ENCODE peak calls at places on chromosomes 3 and 15, in six cellular contexts. M is WERI-Rb-1, C is breast epithelium, U is fibroblast of lung, G is upper lobe of right lung, F is H7. R is an unnamed sample. For H3K27me3, the result is how much of the 10 kb centered on the place peaks cover.

GRCh38 chr15:96978937-96979473 is 648.5 kb downstream of the NR2F2 start:
- DNase-seq in M (no peak), C (no peak), U (no peak), G (no peak), F (no peak), R (no peak)

GRCh38 chr3:95319921-95320494 is 1257.1 kb downstream of the NSUN3 start:
- DNase-seq in M (no peak), C (no peak), U (peak), G (no peak), F (no peak), R (no peak)

GRCh38 chr3:58260261-58260731 is 22.7 kb downstream of the ABHD6 start:
- DNase-seq in M (no peak), C (no peak), U (peak), G (no peak), F (no peak), R (no peak)

GRCh38 chr3:124600765-124601164 is 129.5 kb upstream of the UMPS start:
- DNase-seq in M (no peak), C (no peak), U (peak), G (no peak), F (no peak), R (no peak)

GRCh38 chr15:45285413-45285812 is 33.4 kb downstream of the SLC28A2 start:
- DNase-seq in M (no peak), C (no peak), U (no peak), G (no peak), F (no peak), R (no peak)

GRCh38 chr15:80494311-80494710 is 90.1 kb downstream of the ARNT2 start:
- DNase-seq in M (no peak), C (no peak), U (peak), G (no peak), F (no peak), R (no peak)

GRCh38 chr15:49734831-49735508 is 114.1 kb downstream of the DTWD1 start:
- DNase-seq in M (no peak), C (no peak), U (no peak), G (no peak), F (no peak), R (no peak)

GRCh38 chr3:107543666-107544065 is 20.9 kb downstream of the BBX start:
- DNase-seq in M (peak), C (no peak), U (peak), G (no peak), F (no peak), R (no peak)

GRCh38 chr3:127420825-127421224 is 133.0 kb upstream of the PRR20G start:
- DNase-seq in M (peak), C (no peak), U (no peak), G (no peak), F (no peak), R (no peak)

GRCh38 chr3:129162729-129163579 is 2.1 kb upstream of the ISY1 start:
- DNase-seq in M (peak), C (no peak), U (no peak), G (no peak), F (peak), R (no peak)

GRCh38 chr15:91268510-91268909 is 168.5 kb downstream of the SV2B start:
- DNase-seq in M (peak), C (no peak), U (no peak), G (no peak), F (peak), R (no peak)

GRCh38 chr3:66803706-66804496 is 194.2 kb upstream of the KBTBD8 start:
- DNase-seq in M (no peak), C (no peak), U (no peak), G (no peak), F (no peak), R (no peak)
- H3K27me3 ChIP-seq in M (under half), C (under half), U (under half), G (under half), F (under half), R (under half)

DNA sequence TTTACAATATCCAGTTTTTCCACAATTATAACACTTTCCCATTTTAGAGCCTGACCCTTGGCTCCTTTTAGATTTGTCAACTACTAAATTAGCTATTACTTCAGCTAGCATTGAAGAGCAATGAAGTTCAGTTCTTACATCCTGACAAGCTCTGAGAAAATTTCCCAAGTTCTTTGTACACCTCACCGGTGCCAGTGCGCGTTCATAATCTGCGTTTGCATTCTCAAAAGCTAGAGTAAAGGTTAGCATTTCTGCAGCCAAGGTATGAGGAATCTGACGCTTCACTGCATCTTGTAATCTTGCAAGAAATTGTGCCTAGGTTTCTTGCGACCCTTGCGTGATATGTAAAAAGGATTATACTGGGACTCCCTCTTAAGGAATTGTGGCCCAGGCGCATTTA is 25.2 kb upstream of the XCR1 start:
- DNase-seq in M (no peak), C (no peak), U (no peak), G (no peak), F (no peak), R (no peak)
- H3K27me3 ChIP-seq in M (under half), C (under half), U (under half), G (under half), F (under half), R (under half)

GRCh38 chr15:68843425-68844311 is 23.0 kb upstream of the ANP32A start:
- DNase-seq in M (no peak), C (no peak), U (peak), G (no peak), F (peak), R (no peak)
- H3K27me3 ChIP-seq in M (under half), C (under half), U (under half), G (half or more), F (under half), R (under half)

GRCh38 chr15:76335129-76335850 is 1.3 kb upstream of the ISL2 start:
- DNase-seq in M (peak), C (no peak), U (no peak), G (no peak), F (peak), R (no peak)

GRCh38 chr15:76333309-76333708 is 3.3 kb upstream of the ISL2 start:
- DNase-seq in M (no peak), C (no peak), U (no peak), G (no peak), F (no peak), R (no peak)

GRCh38 chr15:76335851-76336253 is 721 bp upstream of the ISL2 start:
- DNase-seq in M (peak), C (no peak), U (no peak), G (no peak), F (peak), R (no peak)

GRCh38 chr15:76333720-76334437 is 2.7 kb upstream of the ISL2 start:
- DNase-seq in M (peak), C (no peak), U (no peak), G (no peak), F (peak), R (no peak)

GRCh38 chr15:76334438-76335004 is 2.1 kb upstream of the ISL2 start:
- DNase-seq in M (no peak), C (no peak), U (no peak), G (no peak), F (peak), R (no peak)
- H3K27me3 ChIP-seq in M (under half), C (under half), U (half or more), G (half or more), F (under half), R (half or more)

DNA sequence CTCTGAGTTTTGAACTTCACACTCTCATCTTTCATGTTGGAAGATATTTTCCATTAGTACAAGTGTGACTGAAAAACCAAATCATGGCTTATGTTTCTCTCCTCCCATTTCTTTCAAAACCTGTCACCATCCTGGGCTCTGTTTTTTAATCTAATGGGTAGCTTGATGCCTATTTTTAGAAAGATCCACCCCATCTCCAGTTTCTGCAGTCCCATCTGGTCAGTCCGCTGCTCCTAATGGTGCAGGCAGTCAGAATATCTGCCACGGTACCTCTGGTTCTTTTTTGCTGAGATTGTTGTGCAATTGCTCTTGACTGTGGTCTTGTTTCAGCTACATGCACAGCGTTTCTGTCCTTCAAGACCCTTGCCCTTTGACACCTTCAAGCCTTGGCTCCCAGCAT is 240.9 kb upstream of the CADM2 start:
- DNase-seq in M (no peak), C (no peak), U (no peak), G (no peak), F (no peak), R (no peak)
- H3K27me3 ChIP-seq in M (under half), C (under half), U (under half), G (under half), F (under half), R (under half)

GRCh38 chr15:65328506-65329297 is 24.2 kb downstream of the RNU5B-1 start:
- DNase-seq in M (no peak), C (no peak), U (no peak), G (no peak), F (peak), R (no peak)

GRCh38 chr15:65331811-65332210 is 27.3 kb downstream of the RNU5B-1 start:
- DNase-seq in M (no peak), C (no peak), U (no peak), G (no peak), F (peak), R (no peak)

GRCh38 chr15:65330934-65331645 is 26.6 kb downstream of the RNU5B-1 start:
- DNase-seq in M (no peak), C (no peak), U (no peak), G (no peak), F (peak), R (peak)

GRCh38 chr15:65329298-65329990 is 25.0 kb downstream of the RNU5B-1 start:
- DNase-seq in M (no peak), C (no peak), U (no peak), G (no peak), F (peak), R (peak)

DNA sequence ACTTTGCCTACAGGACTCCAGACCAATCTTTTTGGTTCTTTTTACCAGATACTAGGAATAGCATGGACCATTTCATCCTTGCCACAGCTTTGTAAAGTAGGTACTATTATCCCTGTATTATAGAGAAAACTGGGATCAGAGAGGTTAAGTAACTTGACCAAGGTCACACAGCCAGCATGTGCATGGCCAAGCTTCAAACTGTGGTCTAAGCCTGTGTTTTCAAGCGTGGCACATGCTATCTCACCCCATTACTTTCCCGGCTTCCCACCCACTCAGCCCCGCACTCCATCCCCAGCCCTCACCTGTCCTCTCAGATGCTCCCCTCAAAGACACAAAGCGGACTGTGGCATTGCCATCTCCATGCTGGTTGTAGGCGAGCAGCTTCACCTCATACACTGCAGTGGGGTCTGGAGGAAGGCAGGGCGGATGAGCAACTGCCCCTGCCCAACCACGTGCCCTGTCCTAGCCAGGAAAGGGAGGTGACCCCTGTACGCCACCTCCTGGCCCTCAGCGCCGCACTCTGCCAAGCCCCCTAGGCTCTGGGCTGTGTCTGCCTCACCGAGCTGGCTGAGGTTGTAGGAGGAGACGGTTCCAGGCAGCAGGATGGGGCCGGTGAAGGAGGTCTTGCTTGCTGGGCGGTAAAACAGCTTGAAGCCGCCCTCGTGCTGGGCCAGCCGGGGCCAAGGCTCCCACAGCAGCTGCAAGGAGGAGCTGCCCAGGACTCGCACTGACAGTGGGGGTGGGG is 25.7 kb downstream of the RNU5B-1 start:
- DNase-seq in M (no peak), C (no peak), U (no peak), G (no peak), F (peak), R (peak)
- H3K27me3 ChIP-seq in M (under half), C (under half), U (under half), G (under half), F (under half), R (under half)

GRCh38 chr15:100892013-100892355 is 12.4 kb downstream of the ALDH1A3 start:
- DNase-seq in M (no peak), C (no peak), U (no peak), G (no peak), F (no peak), R (no peak)

GRCh38 chr15:100891316-100892012 is 11.8 kb downstream of the ALDH1A3 start:
- DNase-seq in M (no peak), C (no peak), U (peak), G (no peak), F (peak), R (no peak)

GRCh38 chr15:100895721-100896120 is 16.1 kb downstream of the ALDH1A3 start:
- DNase-seq in M (no peak), C (no peak), U (no peak), G (no peak), F (no peak), R (no peak)

GRCh38 chr15:100893261-100893963 is 13.8 kb downstream of the ALDH1A3 start:
- DNase-seq in M (no peak), C (no peak), U (no peak), G (no peak), F (no peak), R (no peak)

GRCh38 chr15:100893964-100894295 is 14.3 kb downstream of the ALDH1A3 start:
- DNase-seq in M (no peak), C (no peak), U (no peak), G (no peak), F (no peak), R (no peak)
- H3K27me3 ChIP-seq in M (under half), C (under half), U (under half), G (under half), F (under half), R (under half)